ENCODE peak calls at places on chromosomes 11 and 22, in four cellular contexts. R is fibroblast of lung, K is glomerular endothelial cell, H is right atrium auricular region. S is an unnamed sample.
A peak's percentile ranks its signal among the peaks of the same experiment; 100 is the strongest.

GRCh38 chr22:26656896-26657851 is at the start of gene MIAT:
- DNase-seq in R (no peak), K (no peak), H (no peak), S (no peak)

GRCh38 chr22:46373838-46374662 is 38.5 kb downstream of the TRMU start:
- DNase-seq in R (no peak), K (no peak), H (no peak), S (no peak)

GRCh38 chr11:108934696-108935095 is 269.8 kb downstream of the DDX10 start:
- DNase-seq in R (no peak), K (no peak), H (no peak), S (no peak)

GRCh38 chr22:46102752-46103151 is 47.6 kb upstream of the PPARA start:
- DNase-seq in R (no peak), K (no peak), H (no peak), S (no peak)

GRCh38 chr11:74678041-74678440 is 53.2 kb downstream of the CHRDL2 start:
- DNase-seq in R (no peak), K (no peak), H (peak; percentile 55), S (no peak)

GRCh38 chr11:74465291-74465708 is 2.0 kb downstream of the KCNE3 start:
- DNase-seq in R (no peak), K (no peak), H (no peak), S (no peak)

GRCh38 chr11:119741369-119742262 is 12.6 kb upstream of the NECTIN1 start:
- DNase-seq in R (no peak), K (no peak), H (no peak), S (no peak)

GRCh38 chr11:19232910-19233503 is 7.7 kb downstream of the E2F8 start:
- DNase-seq in R (peak; percentile 65), K (peak; percentile 75), H (no peak), S (peak; percentile 75)

GRCh38 chr22:41935015-41935908 is 8.7 kb upstream of the TNFRSF13C start:
- DNase-seq in R (no peak), K (no peak), H (no peak), S (no peak)

GRCh38 chr22:23060612-23061400 is 9.5 kb upstream of the GNAZ start:
- DNase-seq in R (no peak), K (no peak), H (peak; percentile 40), S (no peak)

GRCh38 chr11:76665921-76666351 is 4.6 kb downstream of the LRRC32 start:
- DNase-seq in R (no peak), K (no peak), H (no peak), S (no peak)

GRCh38 chr11:2677127-2677526 is 22.7 kb downstream of the KCNQ1OT1 start:
- DNase-seq in R (no peak), K (no peak), H (no peak), S (no peak)

GRCh38 chr11:1153105-1153950 is 4.4 kb upstream of the MUC5AC start:
- DNase-seq in R (peak; percentile 6), K (no peak), H (peak; percentile 54), S (no peak)

GRCh38 chr11:125275905-125276634 is 111.5 kb downstream of the PKNOX2 start:
- DNase-seq in R (peak; percentile 25), K (no peak), H (no peak), S (no peak)

GRCh38 chr11:22828373-22828772 is 1.2 kb downstream of the SVIP start:
- DNase-seq in R (no peak), K (no peak), H (no peak), S (no peak)

GRCh38 chr11:67006029-67006884 is 16.7 kb upstream of the SYT12 start:
- DNase-seq in R (peak; percentile 31), K (no peak), H (peak; percentile 77), S (no peak)

GRCh38 chr11:69881467-69882269 is 62.5 kb upstream of the FGF3 start:
- DNase-seq in R (no peak), K (no peak), H (no peak), S (no peak)

GRCh38 chr22:48096846-48097665 is 1334.6 kb downstream of the TBC1D22A start:
- DNase-seq in R (no peak), K (no peak), H (no peak), S (no peak)

GRCh38 chr22:32465661-32466060 is 1.4 kb upstream of the BPIFC start:
- DNase-seq in R (no peak), K (no peak), H (no peak), S (no peak)

GRCh38 chr11:61609970-61610347 is 29.1 kb upstream of the SYT7 start:
- DNase-seq in R (no peak), K (no peak), H (no peak), S (no peak)

GRCh38 chr11:111162306-111162705 is 83.2 kb upstream of the POU2AF2 start:
- DNase-seq in R (no peak), K (no peak), H (no peak), S (no peak)